ENCODE peak calls at places on chromosomes 16 and 17, in nine cellular contexts. B is activated effector memory CD4-positive, alpha-beta T cell treated with Interleukin-2 at 50 U/mL for 16 hours; M is left ventricle myocardium superior; Z is activated CD4-positive, alpha-beta T cell treated with anti-CD3 and anti-CD28 coated beads for 36 hours; L is colonic mucosa; H is RPMI8226; G is HT-29; V is WERI-Rb-1; N is dermis blood vessel endothelial cell. R is an unnamed sample.

GRCh38 chr17:37261286-37261685 is 114.5 kb upstream of the C17orf78 start:
- DNase-seq in B (no peak), M (no peak), Z (no peak), L (no peak), H (no peak), G (no peak), V (no peak), N (no peak), R (no peak)

GRCh38 chr17:78694805-78695531 is 87.1 kb downstream of the CYTH1 start:
- DNase-seq in B (no peak), M (no peak), Z (no peak), L (no peak), H (no peak), G (no peak), V (no peak), N (no peak), R (no peak)

GRCh38 chr16:58885528-58886170 is 151.5 kb upstream of the GOT2 start:
- DNase-seq in B (no peak), M (no peak), Z (no peak), L (no peak), H (no peak), G (no peak), V (no peak), N (no peak), R (no peak)

GRCh38 chr16:48194828-48195566 is 39.2 kb upstream of the ABCC12 start:
- DNase-seq in B (no peak), M (no peak), Z (no peak), L (peak; percentile 24), H (no peak), G (peak; percentile 29), V (peak; percentile 36), N (peak; percentile 43), R (no peak)

GRCh38 chr17:35807371-35808144 is 1.7 kb upstream of the TAF15 start:
- DNase-seq in B (no peak), M (no peak), Z (no peak), L (no peak), H (no peak), G (no peak), V (no peak), N (peak; percentile 28), R (no peak)

GRCh38 chr16:27665881-27666280 is 115.9 kb downstream of the KATNIP start:
- DNase-seq in B (no peak), M (no peak), Z (no peak), L (no peak), H (no peak), G (no peak), V (no peak), N (no peak), R (no peak)

GRCh38 chr16:66928702-66929388 is 3.5 kb upstream of the RRAD start:
- DNase-seq in B (no peak), M (no peak), Z (peak; percentile 77), L (no peak), H (peak; percentile 44), G (peak; percentile 51), V (peak; percentile 84), N (peak; percentile 43), R (no peak)

GRCh38 chr17:32157225-32157624 is 14.9 kb downstream of the RHOT1 start:
- DNase-seq in B (no peak), M (no peak), Z (no peak), L (no peak), H (no peak), G (no peak), V (no peak), N (peak; percentile 13), R (no peak)

GRCh38 chr17:34118564-34118963 is 136.5 kb upstream of the CCL2 start:
- DNase-seq in B (no peak), M (no peak), Z (no peak), L (no peak), H (no peak), G (no peak), V (no peak), N (peak; percentile 2), R (no peak)

GRCh38 chr17:70034158-70034557 is 40.9 kb upstream of the KCNJ16 start:
- DNase-seq in B (no peak), M (no peak), Z (no peak), L (no peak), H (no peak), G (no peak), V (no peak), N (peak; percentile 98), R (no peak)

GRCh38 chr17:11205656-11206055 is 35.4 kb upstream of the SHISA6 start:
- DNase-seq in B (no peak), M (no peak), Z (no peak), L (no peak), H (no peak), G (no peak), V (no peak), N (no peak), R (no peak)